ENCODE peak calls at places on chromosomes 12 and 14, in six cellular contexts. One of them, this sample, is unnamed.

GRCh38 chr12:109927622-109928021 is 27.5 kb downstream of the TCHP start:
- DNase-seq in heart left ventricle: no peak
- DNase-seq in transverse colon: peak; percentile 47
- DNase-seq in testis: no peak
- DNase-seq in ovary: no peak
- DNase-seq in A549: peak; percentile 64
- DNase-seq in this sample: peak; percentile 58

GRCh38 chr12:50764116-50764860 is 387 bp downstream of the ATF1 start:
- DNase-seq in heart left ventricle: no peak
- DNase-seq in transverse colon: no peak
- DNase-seq in testis: peak; percentile 70
- DNase-seq in ovary: peak; percentile 43
- DNase-seq in A549: peak; percentile 63
- DNase-seq in this sample: peak; percentile 84

GRCh38 chr12:6554168-6554989 is 1.5 kb downstream of the IFFO1 start:
- DNase-seq in heart left ventricle: peak; percentile 87
- DNase-seq in transverse colon: peak; percentile 79
- DNase-seq in testis: peak; percentile 89
- DNase-seq in ovary: peak; percentile 61
- DNase-seq in A549: peak; percentile 82
- DNase-seq in this sample: peak; percentile 83

GRCh38 chr12:106739318-106739717 is 35.2 kb upstream of the RIC8B start:
- DNase-seq in heart left ventricle: no peak
- DNase-seq in transverse colon: no peak
- DNase-seq in testis: no peak
- DNase-seq in ovary: no peak
- DNase-seq in A549: peak; percentile 13
- DNase-seq in this sample: no peak

GRCh38 chr12:52126605-52127578 is 47.4 kb downstream of the SMIM41 start:
- DNase-seq in heart left ventricle: no peak
- DNase-seq in transverse colon: no peak
- DNase-seq in testis: peak; percentile 85
- DNase-seq in ovary: peak; percentile 57
- DNase-seq in A549: no peak
- DNase-seq in this sample: no peak

GRCh38 chr14:68358500-68358899 is 434.4 kb downstream of the ZFP36L1 start:
- DNase-seq in heart left ventricle: no peak
- DNase-seq in transverse colon: no peak
- DNase-seq in testis: no peak
- DNase-seq in ovary: no peak
- DNase-seq in A549: no peak
- DNase-seq in this sample: no peak

GRCh38 chr12:63846249-63846967 is 1.9 kb downstream of the SRGAP1 start:
- DNase-seq in heart left ventricle: no peak
- DNase-seq in transverse colon: no peak
- DNase-seq in testis: no peak
- DNase-seq in ovary: no peak
- DNase-seq in A549: peak; percentile 60
- DNase-seq in this sample: no peak

GRCh38 chr12:15706010-15706676 is 83.0 kb downstream of the EPS8 start:
- DNase-seq in heart left ventricle: no peak
- DNase-seq in transverse colon: peak; percentile 87
- DNase-seq in testis: no peak
- DNase-seq in ovary: no peak
- DNase-seq in A549: peak; percentile 45
- DNase-seq in this sample: no peak

GRCh38 chr14:103204852-103205540 is 81.7 kb downstream of the TNFAIP2 start:
- DNase-seq in heart left ventricle: no peak
- DNase-seq in transverse colon: no peak
- DNase-seq in testis: no peak
- DNase-seq in ovary: no peak
- DNase-seq in A549: peak; percentile 81
- DNase-seq in this sample: peak; percentile 50

GRCh38 chr14:31080489-31080888 is 54.3 kb upstream of the STRN3 start:
- DNase-seq in heart left ventricle: no peak
- DNase-seq in transverse colon: no peak
- DNase-seq in testis: no peak
- DNase-seq in ovary: no peak
- DNase-seq in A549: no peak
- DNase-seq in this sample: peak; percentile 73

GRCh38 chr14:86391085-86391484 is 861.1 kb downstream of the FLRT2 start:
- DNase-seq in heart left ventricle: no peak
- DNase-seq in transverse colon: no peak
- DNase-seq in testis: no peak
- DNase-seq in ovary: no peak
- DNase-seq in A549: no peak
- DNase-seq in this sample: no peak

GRCh38 chr12:25701290-25701689 is 148.2 kb upstream of the LMNTD1 start:
- DNase-seq in heart left ventricle: no peak
- DNase-seq in transverse colon: no peak
- DNase-seq in testis: no peak
- DNase-seq in ovary: no peak
- DNase-seq in A549: peak; percentile 43
- DNase-seq in this sample: no peak

GRCh38 chr14:67584931-67585330 is 15.1 kb downstream of the PIGH start:
- DNase-seq in heart left ventricle: no peak
- DNase-seq in transverse colon: no peak
- DNase-seq in testis: peak; percentile 1
- DNase-seq in ovary: no peak
- DNase-seq in A549: no peak
- DNase-seq in this sample: no peak

GRCh38 chr12:61254225-61254624 is 1006.0 kb upstream of the USP15 start:
- DNase-seq in heart left ventricle: no peak
- DNase-seq in transverse colon: no peak
- DNase-seq in testis: no peak
- DNase-seq in ovary: no peak
- DNase-seq in A549: no peak
- DNase-seq in this sample: no peak

GRCh38 chr12:43288666-43289065 is 263.3 kb downstream of the ADAMTS20 start:
- DNase-seq in heart left ventricle: no peak
- DNase-seq in transverse colon: no peak
- DNase-seq in testis: no peak
- DNase-seq in ovary: no peak
- DNase-seq in A549: no peak
- DNase-seq in this sample: no peak

GRCh38 chr14:99467338-99468075 is 13.2 kb downstream of the SETD3 start:
- DNase-seq in heart left ventricle: no peak
- DNase-seq in transverse colon: no peak
- DNase-seq in testis: no peak
- DNase-seq in ovary: no peak
- DNase-seq in A549: no peak
- DNase-seq in this sample: peak; percentile 38

GRCh38 chr12:119157528-119157927 is 21.2 kb upstream of the HSPB8 start:
- DNase-seq in heart left ventricle: peak; percentile 77
- DNase-seq in transverse colon: no peak
- DNase-seq in testis: no peak
- DNase-seq in ovary: no peak
- DNase-seq in A549: no peak
- DNase-seq in this sample: no peak

GRCh38 chr12:111074965-111075364 is 154.6 kb upstream of the MYL2 start:
- DNase-seq in heart left ventricle: no peak
- DNase-seq in transverse colon: no peak
- DNase-seq in testis: no peak
- DNase-seq in ovary: no peak
- DNase-seq in A549: no peak
- DNase-seq in this sample: no peak

GRCh38 chr12:5882511-5883185 is 62.4 kb downstream of the ANO2 start:
- DNase-seq in heart left ventricle: no peak
- DNase-seq in transverse colon: no peak
- DNase-seq in testis: no peak
- DNase-seq in ovary: no peak
- DNase-seq in A549: no peak
- DNase-seq in this sample: no peak

GRCh38 chr12:59149995-59150642 is 229.8 kb upstream of the LRIG3 start:
- DNase-seq in heart left ventricle: peak; percentile 16
- DNase-seq in transverse colon: no peak
- DNase-seq in testis: peak; percentile 36
- DNase-seq in ovary: no peak
- DNase-seq in A549: peak; percentile 86
- DNase-seq in this sample: peak; percentile 75

GRCh38 chr12:94098466-94098865 is 49.9 kb upstream of the PLXNC1 start:
- DNase-seq in heart left ventricle: no peak
- DNase-seq in transverse colon: no peak
- DNase-seq in testis: no peak
- DNase-seq in ovary: no peak
- DNase-seq in A549: no peak
- DNase-seq in this sample: no peak

GRCh38 chr14:92578511-92578910 is 64.9 kb downstream of the RIN3 start:
- DNase-seq in heart left ventricle: no peak
- DNase-seq in transverse colon: no peak
- DNase-seq in testis: no peak
- DNase-seq in ovary: no peak
- DNase-seq in A549: no peak
- DNase-seq in this sample: no peak

GRCh38 chr12:130636370-130636769 is 79.7 kb downstream of the RIMBP2 start:
- DNase-seq in heart left ventricle: no peak
- DNase-seq in transverse colon: no peak
- DNase-seq in testis: no peak
- DNase-seq in ovary: no peak
- DNase-seq in A549: no peak
- DNase-seq in this sample: no peak

GRCh38 chr12:113875681-113876080 is 90.4 kb downstream of the RBM19 start:
- DNase-seq in heart left ventricle: no peak
- DNase-seq in transverse colon: no peak
- DNase-seq in testis: no peak
- DNase-seq in ovary: no peak
- DNase-seq in A549: no peak
- DNase-seq in this sample: no peak
- TF ChIP-seq POLR2A in heart left ventricle: no peak
- TF ChIP-seq POLR2A in transverse colon: no peak
- TF ChIP-seq POLR2A in testis: no peak
- TF ChIP-seq POLR2A in ovary: no peak
- TF ChIP-seq POLR2A in A549: no peak
- TF ChIP-seq POLR2A in this sample: no peak

DNA sequence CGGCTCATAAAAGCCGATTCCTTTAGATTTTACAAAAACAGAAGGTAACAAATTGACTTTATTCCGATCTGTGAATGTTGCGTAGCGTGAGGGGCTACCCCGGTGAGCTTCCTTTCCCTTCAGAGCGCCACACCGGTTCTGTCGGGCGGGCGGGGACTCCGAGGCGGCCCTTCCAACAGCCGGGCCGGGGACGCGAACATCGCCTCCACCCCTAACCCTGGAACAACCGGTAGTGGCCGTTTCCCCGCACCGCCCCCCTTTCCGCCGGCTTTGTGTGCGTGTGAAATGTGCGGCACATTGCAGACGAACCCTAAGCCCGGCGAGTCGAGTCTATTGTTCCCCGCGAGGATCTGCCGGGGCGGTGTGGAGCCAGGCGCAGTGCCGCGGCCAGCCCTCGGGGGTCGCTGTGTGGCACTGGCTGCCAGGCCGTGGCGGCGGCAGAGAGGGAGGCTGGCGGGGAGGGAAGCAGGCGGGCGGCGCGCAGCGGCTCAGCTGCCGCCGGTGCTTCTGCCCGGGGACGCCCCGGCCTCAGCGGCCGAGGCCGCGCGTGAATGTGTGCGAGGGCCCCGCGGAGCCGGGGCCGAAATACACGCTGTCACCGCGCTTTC is 777 bp upstream of the ARID2 start:
- DNase-seq in heart left ventricle: peak; percentile 97
- DNase-seq in transverse colon: peak; percentile 98
- DNase-seq in testis: peak; percentile 97
- DNase-seq in ovary: peak; percentile 95
- DNase-seq in A549: peak; percentile 97
- DNase-seq in this sample: peak; percentile 98
- TF ChIP-seq POLR2A in heart left ventricle: no peak
- TF ChIP-seq POLR2A in transverse colon: peak; percentile 95
- TF ChIP-seq POLR2A in testis: peak; percentile 72
- TF ChIP-seq POLR2A in ovary: peak; percentile 90
- TF ChIP-seq POLR2A in A549: peak; percentile 84
- TF ChIP-seq POLR2A in this sample: peak; percentile 95

GRCh38 chr12:788288-788687 is 35.9 kb downstream of the WNK1 start:
- DNase-seq in heart left ventricle: no peak
- DNase-seq in transverse colon: no peak
- DNase-seq in testis: no peak
- DNase-seq in ovary: no peak
- DNase-seq in A549: no peak
- DNase-seq in this sample: no peak

GRCh38 chr12:795305-795704 is 42.9 kb downstream of the WNK1 start:
- DNase-seq in heart left ventricle: no peak
- DNase-seq in transverse colon: no peak
- DNase-seq in testis: no peak
- DNase-seq in ovary: no peak
- DNase-seq in A549: no peak
- DNase-seq in this sample: peak; percentile 64

GRCh38 chr12:790608-791007 is 38.2 kb downstream of the WNK1 start:
- DNase-seq in heart left ventricle: no peak
- DNase-seq in transverse colon: no peak
- DNase-seq in testis: no peak
- DNase-seq in ovary: no peak
- DNase-seq in A549: no peak
- DNase-seq in this sample: no peak

GRCh38 chr12:790253-790563 is 37.8 kb downstream of the WNK1 start:
- DNase-seq in heart left ventricle: no peak
- DNase-seq in transverse colon: no peak
- DNase-seq in testis: no peak
- DNase-seq in ovary: no peak
- DNase-seq in A549: no peak
- DNase-seq in this sample: no peak

GRCh38 chr12:793037-793436 is 40.7 kb downstream of the WNK1 start:
- DNase-seq in heart left ventricle: no peak
- DNase-seq in transverse colon: no peak
- DNase-seq in testis: no peak
- DNase-seq in ovary: no peak
- DNase-seq in A549: no peak
- DNase-seq in this sample: no peak
- TF ChIP-seq POLR2A in heart left ventricle: no peak
- TF ChIP-seq POLR2A in transverse colon: no peak
- TF ChIP-seq POLR2A in testis: no peak
- TF ChIP-seq POLR2A in ovary: no peak
- TF ChIP-seq POLR2A in A549: no peak
- TF ChIP-seq POLR2A in this sample: no peak

DNA sequence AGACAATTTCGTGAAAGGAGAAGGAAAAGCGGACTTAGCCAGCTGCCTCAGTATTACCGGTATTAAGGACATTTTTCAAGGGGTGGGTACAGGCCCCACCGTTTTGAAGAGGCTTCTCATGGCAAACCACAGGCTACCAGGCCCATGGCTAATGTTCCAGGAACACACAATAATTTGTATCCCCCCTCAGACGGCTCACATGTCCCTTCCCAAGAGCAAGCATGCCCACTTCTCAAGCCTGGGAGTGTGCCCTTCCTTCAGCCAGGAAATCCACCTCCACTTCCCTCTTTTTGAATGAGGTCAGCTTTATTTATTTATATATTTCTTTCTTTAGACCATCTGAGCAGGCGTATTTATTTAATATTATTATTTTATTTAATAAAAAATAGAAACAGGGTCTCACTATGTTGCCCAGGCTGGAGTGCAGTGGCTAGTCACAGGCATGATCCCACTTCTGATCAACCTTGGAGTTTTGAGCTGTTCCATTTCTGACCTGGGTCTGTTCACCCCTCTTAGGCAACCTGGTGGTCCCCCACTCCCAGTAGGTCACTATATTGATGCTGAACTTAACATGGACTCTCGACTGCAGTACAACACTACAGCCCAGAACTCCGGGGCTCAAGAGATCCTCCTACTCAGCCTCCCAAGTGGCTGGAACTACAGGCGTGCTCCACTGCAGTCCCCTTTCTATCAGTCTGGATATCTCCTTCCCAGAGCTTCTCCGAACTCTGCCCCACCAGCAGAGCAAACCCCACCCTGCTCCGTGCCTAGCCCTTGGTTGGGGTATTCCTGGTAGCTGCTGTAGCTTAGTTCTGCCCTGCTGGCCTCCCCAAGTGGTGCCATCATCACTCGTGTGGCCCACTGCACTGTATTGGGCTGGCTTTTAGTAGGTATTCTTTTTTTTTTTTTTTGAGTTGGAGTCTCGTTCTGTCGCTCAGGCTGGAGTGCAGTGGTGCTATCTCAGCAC is 9.8 kb downstream of the HSP90AA1 start:
- DNase-seq in heart left ventricle: no peak
- DNase-seq in transverse colon: no peak
- DNase-seq in testis: no peak
- DNase-seq in ovary: no peak
- DNase-seq in A549: no peak
- DNase-seq in this sample: no peak
- TF ChIP-seq POLR2A in heart left ventricle: no peak
- TF ChIP-seq POLR2A in transverse colon: no peak
- TF ChIP-seq POLR2A in testis: no peak
- TF ChIP-seq POLR2A in ovary: no peak
- TF ChIP-seq POLR2A in A549: peak; percentile 29
- TF ChIP-seq POLR2A in this sample: no peak